ENCODE peak calls at places on chromosomes 7 and 10, in four cellular contexts. One of them, this sample, is unnamed.

GRCh38 chr10:75079436-75080083 is 31.9 kb upstream of the SAMD8 start:
- DNase-seq in foreskin keratinocyte: no peak
- DNase-seq in transverse colon: no peak
- DNase-seq in uterus: no peak
- DNase-seq in this sample: no peak

GRCh38 chr10:114970515-114970914 is 32.5 kb downstream of the TRUB1 start:
- DNase-seq in foreskin keratinocyte: no peak
- DNase-seq in uterus: no peak
- DNase-seq in transverse colon: no peak
- DNase-seq in this sample: no peak

GRCh38 chr7:105325225-105325904 is 63.4 kb downstream of the SRPK2 start:
- DNase-seq in foreskin keratinocyte: no peak
- DNase-seq in transverse colon: no peak
- DNase-seq in uterus: no peak
- DNase-seq in this sample: no peak

GRCh38 chr7:93920496-93921189 is 892 bp upstream of the GNG11 start:
- DNase-seq in uterus: no peak
- DNase-seq in foreskin keratinocyte: no peak
- DNase-seq in transverse colon: no peak
- DNase-seq in this sample: no peak

GRCh38 chr10:68938117-68938516 is 17.9 kb upstream of the DDX21 start:
- DNase-seq in uterus: no peak
- DNase-seq in foreskin keratinocyte: no peak
- DNase-seq in transverse colon: no peak
- DNase-seq in this sample: no peak

GRCh38 chr10:91923371-91924211 is at the start of gene BTAF1:
- DNase-seq in uterus: peak; percentile 89
- DNase-seq in foreskin keratinocyte: peak; percentile 80
- DNase-seq in transverse colon: peak; percentile 94
- DNase-seq in this sample: peak; percentile 72

GRCh38 chr10:60139798-60140566 is 233.6 kb upstream of the CCDC6 start:
- DNase-seq in foreskin keratinocyte: no peak
- DNase-seq in transverse colon: no peak
- DNase-seq in uterus: no peak
- DNase-seq in this sample: peak; percentile 16

GRCh38 chr7:22404421-22405023 is 47.6 kb upstream of the RAPGEF5 start:
- DNase-seq in uterus: no peak
- DNase-seq in foreskin keratinocyte: no peak
- DNase-seq in transverse colon: no peak
- DNase-seq in this sample: no peak

GRCh38 chr7:20574784-20575757 is 40.4 kb upstream of the ABCB5 start:
- DNase-seq in foreskin keratinocyte: no peak
- DNase-seq in transverse colon: no peak
- DNase-seq in uterus: no peak
- DNase-seq in this sample: no peak

GRCh38 chr7:11328309-11328708 is 354.6 kb downstream of the PHF14 start:
- DNase-seq in foreskin keratinocyte: no peak
- DNase-seq in uterus: no peak
- DNase-seq in transverse colon: no peak
- DNase-seq in this sample: no peak

GRCh38 chr7:33874943-33875342 is 30.4 kb upstream of the BMPER start:
- DNase-seq in transverse colon: no peak
- DNase-seq in foreskin keratinocyte: no peak
- DNase-seq in uterus: peak; percentile 55
- DNase-seq in this sample: no peak

GRCh38 chr10:48620719-48621118 is 15.8 kb upstream of the ARHGAP22 start:
- DNase-seq in transverse colon: no peak
- DNase-seq in uterus: no peak
- DNase-seq in foreskin keratinocyte: no peak
- DNase-seq in this sample: no peak

GRCh38 chr10:16436367-16436757 is 448 bp upstream of the PTER start:
- DNase-seq in uterus: no peak
- DNase-seq in transverse colon: peak; percentile 13
- DNase-seq in foreskin keratinocyte: no peak
- DNase-seq in this sample: no peak

GRCh38 chr7:27921081-27921836 is 181.3 kb downstream of the TAX1BP1 start:
- DNase-seq in uterus: peak; percentile 37
- DNase-seq in transverse colon: peak; percentile 22
- DNase-seq in foreskin keratinocyte: peak; percentile 29
- DNase-seq in this sample: no peak

GRCh38 chr7:56083150-56083785 is 9.5 kb downstream of the PHKG1 start:
- DNase-seq in transverse colon: no peak
- DNase-seq in uterus: no peak
- DNase-seq in foreskin keratinocyte: no peak
- DNase-seq in this sample: no peak

GRCh38 chr7:1380211-1380815 is 79.0 kb downstream of the MICALL2 start:
- DNase-seq in transverse colon: no peak
- DNase-seq in uterus: no peak
- DNase-seq in foreskin keratinocyte: no peak
- DNase-seq in this sample: no peak

GRCh38 chr7:113831509-113831908 is 87.3 kb downstream of the PPP1R3A start:
- DNase-seq in foreskin keratinocyte: no peak
- DNase-seq in uterus: no peak
- DNase-seq in transverse colon: no peak
- DNase-seq in this sample: no peak

GRCh38 chr7:5824297-5824610 is 42.8 kb upstream of the RNF216 start:
- DNase-seq in transverse colon: no peak
- DNase-seq in foreskin keratinocyte: no peak
- DNase-seq in uterus: no peak
- DNase-seq in this sample: no peak

GRCh38 chr7:46652317-46652716 is 731.2 kb upstream of the IGFBP3 start:
- DNase-seq in uterus: no peak
- DNase-seq in transverse colon: no peak
- DNase-seq in foreskin keratinocyte: no peak
- DNase-seq in this sample: peak; percentile 18

DNA sequence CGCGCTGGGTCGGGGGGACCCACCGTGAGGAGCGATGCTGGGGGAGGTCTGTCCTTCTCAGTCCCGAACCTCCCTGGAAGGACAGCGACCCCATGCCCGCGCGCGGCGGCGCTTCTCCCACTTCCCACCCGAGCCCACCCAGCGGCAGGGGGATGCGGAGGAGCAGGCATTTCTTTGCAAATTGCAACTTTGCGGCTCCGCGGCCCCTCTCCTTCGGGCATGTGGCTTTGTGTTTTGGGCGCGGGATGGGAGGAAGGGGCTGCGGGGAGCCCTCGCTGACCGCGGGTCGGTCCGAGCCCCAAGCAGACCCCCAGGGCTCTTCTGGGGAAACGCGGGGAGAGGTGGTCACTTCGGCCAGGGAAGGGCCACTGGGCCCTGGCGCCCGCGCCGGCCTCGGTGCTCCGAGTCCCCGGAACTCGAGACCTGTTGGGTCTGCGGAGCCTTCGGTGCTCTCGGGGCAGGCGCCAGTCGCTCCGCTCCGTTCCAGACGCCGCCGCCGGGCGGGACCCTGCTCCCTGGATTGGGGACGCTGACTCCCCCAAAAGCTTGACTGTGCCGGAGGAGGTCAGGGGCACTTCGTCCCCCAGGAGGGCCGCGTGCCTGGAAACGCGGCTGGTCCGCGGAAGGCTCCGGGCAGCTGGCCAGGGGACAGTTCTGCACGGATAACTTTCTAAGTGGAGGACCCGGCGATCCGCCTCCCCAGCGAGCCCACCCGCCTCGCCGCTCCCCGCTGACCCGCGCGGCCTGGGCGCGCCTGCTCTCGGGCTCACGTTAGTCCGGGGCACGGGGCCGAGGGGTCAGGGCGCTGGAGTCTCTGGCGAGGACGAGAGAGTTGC is 164.2 kb upstream of the DPP6 start:
- DNase-seq in uterus: no peak
- DNase-seq in transverse colon: no peak
- DNase-seq in foreskin keratinocyte: no peak
- DNase-seq in this sample: no peak
- H3K27ac ChIP-seq in uterus: peak overlapping the region; percentile 48
- H3K27ac ChIP-seq in transverse colon: no peak overlapping the region
- H3K27ac ChIP-seq in foreskin keratinocyte: no peak overlapping the region
- H3K27ac ChIP-seq in this sample: no peak overlapping the region

GRCh38 chr10:101569838-101570763 is 18.0 kb downstream of the POLL start:
- DNase-seq in transverse colon: peak; percentile 87
- DNase-seq in foreskin keratinocyte: no peak
- DNase-seq in uterus: peak; percentile 64
- DNase-seq in this sample: no peak
- H3K27ac ChIP-seq in transverse colon: no peak overlapping the region
- H3K27ac ChIP-seq in foreskin keratinocyte: no peak overlapping the region
- H3K27ac ChIP-seq in uterus: no peak overlapping the region
- H3K27ac ChIP-seq in this sample: no peak overlapping the region

GRCh38 chr7:83155996-83156395 is 6.7 kb downstream of the PCLO start:
- DNase-seq in uterus: no peak
- DNase-seq in foreskin keratinocyte: no peak
- DNase-seq in transverse colon: no peak
- DNase-seq in this sample: no peak

GRCh38 chr7:83159731-83160130 is 3.0 kb downstream of the PCLO start:
- DNase-seq in transverse colon: no peak
- DNase-seq in uterus: no peak
- DNase-seq in foreskin keratinocyte: no peak
- DNase-seq in this sample: no peak

GRCh38 chr7:83162402-83163256 is at the start of gene PCLO:
- DNase-seq in transverse colon: peak; percentile 90
- DNase-seq in foreskin keratinocyte: peak; percentile 93
- DNase-seq in uterus: peak; percentile 31
- DNase-seq in this sample: peak; percentile 67

GRCh38 chr7:83161851-83162401 is 758 bp downstream of the PCLO start:
- DNase-seq in transverse colon: no peak
- DNase-seq in uterus: no peak
- DNase-seq in foreskin keratinocyte: no peak
- DNase-seq in this sample: no peak

GRCh38 chr7:83161186-83161585 is 1.5 kb downstream of the PCLO start:
- DNase-seq in transverse colon: no peak
- DNase-seq in foreskin keratinocyte: no peak
- DNase-seq in uterus: no peak
- DNase-seq in this sample: no peak
- H3K27ac ChIP-seq in transverse colon: no peak overlapping the region
- H3K27ac ChIP-seq in foreskin keratinocyte: no peak overlapping the region
- H3K27ac ChIP-seq in uterus: no peak overlapping the region
- H3K27ac ChIP-seq in this sample: no peak overlapping the region

DNA sequence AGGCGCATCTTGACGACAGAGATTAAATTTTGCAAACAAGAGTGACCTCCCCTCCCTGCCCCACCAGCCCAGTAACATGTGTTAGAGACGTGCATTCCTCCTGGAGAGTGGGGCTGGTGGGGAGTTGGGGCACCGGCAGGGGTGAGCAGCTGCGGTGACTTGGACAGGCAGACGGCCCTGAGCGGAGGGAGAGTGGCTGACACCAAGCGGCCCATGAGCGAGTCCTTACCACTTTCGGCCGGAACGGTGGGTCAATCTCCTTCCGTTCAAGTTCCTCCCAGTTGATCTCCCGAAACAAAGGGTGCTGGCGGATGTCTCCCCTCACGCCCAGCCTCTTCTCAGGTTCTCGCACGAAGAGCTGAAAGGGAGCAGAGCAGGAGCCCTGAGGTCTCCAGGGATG is 149.5 kb downstream of the PRKCQ start:
- DNase-seq in uterus: no peak
- DNase-seq in foreskin keratinocyte: no peak
- DNase-seq in transverse colon: no peak
- DNase-seq in this sample: no peak
- H3K27ac ChIP-seq in uterus: no peak overlapping the region
- H3K27ac ChIP-seq in foreskin keratinocyte: no peak overlapping the region
- H3K27ac ChIP-seq in transverse colon: no peak overlapping the region
- H3K27ac ChIP-seq in this sample: no peak overlapping the region

DNA sequence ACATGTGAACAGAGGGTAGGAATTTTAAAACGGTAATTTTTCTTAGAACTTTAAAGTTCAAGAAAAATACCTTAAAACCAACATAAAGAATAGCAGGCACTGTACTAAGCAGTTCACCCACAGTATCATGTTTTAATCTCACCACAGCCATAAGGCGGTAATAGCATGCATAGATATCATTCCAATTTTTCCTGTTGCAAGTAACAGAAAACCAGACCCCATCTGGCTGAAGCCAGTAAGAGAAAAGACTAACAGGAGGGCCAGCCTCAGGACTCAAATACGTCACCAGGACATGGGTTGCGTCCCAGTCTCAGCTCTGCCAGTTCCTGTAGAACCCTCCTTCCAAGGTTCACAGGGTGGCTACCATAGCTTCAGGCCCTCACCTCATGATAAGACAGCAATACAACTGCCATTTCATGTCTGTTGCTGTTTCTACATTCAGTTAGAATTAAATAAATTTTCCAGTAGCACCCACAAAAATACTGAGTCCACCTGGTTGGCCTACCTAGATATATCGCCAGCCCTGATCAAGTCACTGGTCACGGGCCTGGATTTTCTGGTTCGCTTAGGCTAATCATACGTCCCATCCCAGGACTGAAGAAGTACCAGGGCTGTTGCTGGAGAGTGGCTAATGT is 2.0 kb upstream of the RNF32 start:
- DNase-seq in transverse colon: no peak
- DNase-seq in uterus: no peak
- DNase-seq in foreskin keratinocyte: no peak
- DNase-seq in this sample: no peak
- H3K27ac ChIP-seq in transverse colon: no peak overlapping the region
- H3K27ac ChIP-seq in uterus: no peak overlapping the region
- H3K27ac ChIP-seq in foreskin keratinocyte: no peak overlapping the region
- H3K27ac ChIP-seq in this sample: no peak overlapping the region

This sample was measured in epithelial cell of prostate.